ENCODE peak calls at places on chromosomes 7 and 10, in four cellular contexts. V, Z, B and G are unnamed samples.

GRCh38 chr10:93947055-93947454 is 46.7 kb upstream of the PLCE1 start:
- DNase-seq in B (no peak), Z (no peak), V (peak), G (peak)

GRCh38 chr10:72276421-72277339 is 3.0 kb downstream of the DDIT4 start:
- DNase-seq in V (peak), B (no peak), Z (no peak), G (peak)

GRCh38 chr10:89516149-89516832 is 19.1 kb downstream of the SLC16A12 start:
- DNase-seq in Z (no peak), B (no peak), V (peak), G (peak)

GRCh38 chr7:16794990-16795389 is 9.8 kb downstream of the AGR2 start:
- DNase-seq in V (no peak), Z (no peak), B (no peak), G (no peak)

GRCh38 chr7:75772081-75773077 is at the start of gene CCL26:
- DNase-seq in Z (no peak), V (peak), B (no peak), G (no peak)

GRCh38 chr10:114458955-114459354 is 54.7 kb upstream of the AFAP1L2 start:
- DNase-seq in V (peak), B (peak), Z (peak), G (peak)

GRCh38 chr10:99365761-99366160 is 36.6 kb downstream of the CNNM1 start:
- DNase-seq in Z (no peak), V (no peak), B (no peak), G (no peak)

GRCh38 chr7:46197833-46198540 is 276.9 kb upstream of the IGFBP3 start:
- DNase-seq in Z (no peak), V (no peak), B (no peak), G (no peak)

GRCh38 chr7:49187543-49188268 is 263.4 kb downstream of the CDC14C start:
- DNase-seq in B (no peak), Z (no peak), V (no peak), G (peak)

GRCh38 chr7:117741962-117742361 is 131.3 kb downstream of the CTTNBP2 start:
- DNase-seq in B (no peak), Z (no peak), V (peak), G (no peak)

GRCh38 chr10:45416603-45417002 is 42.6 kb downstream of the ALOX5 start:
- DNase-seq in Z (no peak), V (no peak), B (no peak), G (no peak)

DNA sequence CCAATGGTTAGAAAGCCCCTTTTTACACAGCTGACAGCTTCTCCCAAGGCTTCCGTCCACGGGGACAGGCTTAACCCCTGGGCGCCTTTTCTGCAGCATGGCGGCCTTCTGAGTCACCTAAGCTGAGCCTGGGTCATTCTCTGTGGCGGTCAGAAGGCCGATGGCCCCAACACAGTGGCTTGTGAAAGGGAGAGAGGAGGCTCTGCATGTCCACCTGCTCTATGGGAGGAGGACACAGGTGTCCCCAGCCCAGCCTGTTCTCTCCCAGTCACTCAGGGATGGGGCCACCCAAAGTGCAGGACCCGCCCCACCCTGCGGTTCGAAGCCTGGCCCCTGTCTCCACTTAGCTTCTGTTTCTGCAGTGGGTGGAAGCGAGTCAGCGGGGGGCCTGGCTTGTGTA is 20.4 kb upstream of the TTYH3 start:
- DNase-seq in B (no peak), Z (peak), V (no peak), G (no peak)
- H4K5ac ChIP-seq in B (no peak), Z (no peak), V (no peak), G (no peak)

GRCh38 chr10:1151071-1152033 is 95.2 kb downstream of the WDR37 start:
- DNase-seq in V (peak), Z (no peak), B (no peak), G (no peak)

GRCh38 chr10:1150638-1150955 is 94.4 kb downstream of the WDR37 start:
- DNase-seq in B (no peak), V (no peak), Z (no peak), G (no peak)

GRCh38 chr10:1148855-1149620 is 92.9 kb downstream of the WDR37 start:
- DNase-seq in V (no peak), B (no peak), Z (no peak), G (no peak)

GRCh38 chr10:1149793-1150637 is 93.8 kb downstream of the WDR37 start:
- DNase-seq in V (peak), B (no peak), Z (no peak), G (peak)

GRCh38 chr10:1147810-1148209 is 91.6 kb downstream of the WDR37 start:
- DNase-seq in Z (no peak), V (no peak), B (no peak), G (no peak)
- H4K5ac ChIP-seq in Z (no peak), V (no peak), B (no peak), G (no peak)

GRCh38 chr10:77371421-77371820 is 266.2 kb downstream of the KCNMA1 start:
- DNase-seq in Z (no peak), B (no peak), V (no peak), G (no peak)

GRCh38 chr10:77377034-77377433 is 260.6 kb downstream of the KCNMA1 start:
- DNase-seq in Z (no peak), V (peak), B (no peak), G (peak)

GRCh38 chr10:77371848-77372247 is 265.8 kb downstream of the KCNMA1 start:
- DNase-seq in B (no peak), V (no peak), Z (no peak), G (no peak)

GRCh38 chr10:77372400-77372799 is 265.2 kb downstream of the KCNMA1 start:
- DNase-seq in B (no peak), V (no peak), Z (no peak), G (no peak)

GRCh38 chr10:77374189-77374656 is 263.4 kb downstream of the KCNMA1 start:
- DNase-seq in V (peak), Z (no peak), B (no peak), G (no peak)
- H4K5ac ChIP-seq in V (no peak), Z (no peak), B (no peak), G (no peak)

GRCh38 chr7:104482362-104483042 is 154.1 kb downstream of the LHFPL3 start:
- DNase-seq in B (no peak), V (no peak), Z (no peak), G (no peak)
- H4K5ac ChIP-seq in B (no peak), V (no peak), Z (no peak), G (no peak)

GRCh38 chr10:132360766-132361447 is 28.9 kb downstream of the LRRC27 start:
- DNase-seq in Z (peak), V (no peak), B (no peak), G (peak)
- H4K5ac ChIP-seq in Z (no peak), V (no peak), B (no peak), G (no peak)

GRCh38 chr10:104642311-104643022 is 1.4 kb downstream of the SORCS3 start:
- DNase-seq in V (no peak), B (peak), Z (peak), G (peak)
- H4K5ac ChIP-seq in V (no peak), B (no peak), Z (no peak), G (no peak)

GRCh38 chr7:37986780-37987380 is 66.4 kb downstream of the EPDR1 start:
- DNase-seq in B (peak), V (no peak), Z (peak), G (peak)
- H4K5ac ChIP-seq in B (no peak), V (no peak), Z (no peak), G (no peak)

DNA sequence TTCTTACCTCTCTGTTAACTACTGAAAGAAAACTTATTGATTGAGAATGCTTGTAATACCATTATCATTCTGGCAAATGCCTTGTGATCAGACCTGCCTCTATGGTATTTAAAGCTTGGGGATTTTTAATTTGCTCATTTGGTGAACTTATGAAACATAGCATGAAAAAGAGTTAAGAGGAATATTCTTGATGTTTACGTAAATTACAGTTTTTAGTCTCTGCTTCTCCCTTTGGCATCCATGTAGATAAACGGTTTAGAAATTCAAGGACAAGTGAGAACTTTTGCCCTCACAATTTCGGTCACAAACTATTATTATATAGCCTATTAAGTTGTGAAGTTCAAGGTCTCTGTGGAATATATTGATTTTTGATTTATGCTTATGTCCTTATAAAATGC is 11.2 kb upstream of the CELF2 start:
- DNase-seq in Z (no peak), V (no peak), B (no peak), G (no peak)
- H4K5ac ChIP-seq in Z (no peak), V (no peak), B (no peak), G (no peak)

GRCh38 chr7:116327135-116327534 is 116.8 kb downstream of the TES start:
- DNase-seq in B (no peak), Z (no peak), V (no peak), G (no peak)
- H4K5ac ChIP-seq in B (no peak), Z (no peak), V (peak), G (no peak)

DNA sequence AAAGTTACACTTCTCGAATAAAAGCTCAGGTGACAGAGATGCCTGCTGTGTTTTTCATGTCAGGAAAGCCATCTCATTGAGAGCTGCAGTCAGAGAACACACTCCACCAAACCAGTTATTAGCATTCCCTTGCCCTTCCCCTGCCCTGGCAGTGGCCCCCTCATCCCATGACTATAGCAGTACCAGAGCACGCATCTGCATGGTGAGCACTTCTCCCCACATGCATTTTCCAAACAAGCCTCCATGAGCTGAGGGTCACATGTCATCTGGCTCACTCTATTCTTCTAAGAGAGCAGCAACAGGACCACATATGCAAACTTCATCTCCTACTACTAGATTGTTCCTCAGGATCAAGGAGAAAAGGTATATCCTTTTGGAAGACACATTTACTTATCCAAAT is 42.4 kb upstream of the FGL2 start:
- DNase-seq in B (no peak), Z (no peak), V (no peak), G (no peak)
- H4K5ac ChIP-seq in B (no peak), Z (no peak), V (peak), G (no peak)